ENCODE peak calls at places on chromosome 2, in four cellular contexts. R, J, Y and G are unnamed samples.
A peak's percentile ranks its signal among the peaks of the same experiment; 100 is the strongest.

GRCh38 chr2:119417898-119418297 is 13.8 kb upstream of the TMEM37 start:
- DNase-seq in R (no peak), J (no peak), Y (no peak), G (no peak)

GRCh38 chr2:30683240-30683956 is 123.8 kb downstream of the CAPN13 start:
- DNase-seq in R (no peak), J (no peak), Y (no peak), G (no peak)

GRCh38 chr2:6083131-6083530 is 390.9 kb downstream of the SOX11 start:
- DNase-seq in R (no peak), J (no peak), Y (no peak), G (no peak)

GRCh38 chr2:61961231-61961901 is 55.9 kb downstream of the COMMD1 start:
- DNase-seq in R (no peak), J (no peak), Y (no peak), G (no peak)

GRCh38 chr2:237603718-237604362 is 13.3 kb upstream of the RAB17 start:
- DNase-seq in R (peak; percentile 47), J (peak; percentile 96), Y (no peak), G (no peak)

GRCh38 chr2:64932327-64933216 is 56.6 kb upstream of the SLC1A4 start:
- DNase-seq in R (no peak), J (no peak), Y (no peak), G (no peak)

GRCh38 chr2:1781291-1782080 is 37.2 kb upstream of the PXDN start:
- DNase-seq in R (no peak), J (no peak), Y (no peak), G (no peak)

GRCh38 chr2:43133708-43134570 is 92.5 kb downstream of the ZFP36L2 start:
- DNase-seq in R (peak; percentile 83), J (no peak), Y (no peak), G (no peak)

GRCh38 chr2:54336977-54337255 is 80.9 kb upstream of the TSPYL6 start:
- DNase-seq in R (no peak), J (no peak), Y (no peak), G (no peak)
- TF ChIP-seq POLR2AphosphoS5 in R (no peak), J (no peak), Y (no peak), G (no peak)

GRCh38 chr2:134208825-134209224 is 45.0 kb upstream of the MGAT5 start:
- DNase-seq in R (no peak), J (no peak), Y (no peak), G (no peak)

GRCh38 chr2:134207589-134208209 is 46.2 kb upstream of the MGAT5 start:
- DNase-seq in R (peak; percentile 79), J (peak; percentile 69), Y (peak; percentile 47), G (peak; percentile 29)

GRCh38 chr2:134206573-134206972 is 47.3 kb upstream of the MGAT5 start:
- DNase-seq in R (no peak), J (peak; percentile 37), Y (no peak), G (no peak)

GRCh38 chr2:134205087-134205486 is 48.8 kb upstream of the MGAT5 start:
- DNase-seq in R (no peak), J (no peak), Y (no peak), G (no peak)

DNA sequence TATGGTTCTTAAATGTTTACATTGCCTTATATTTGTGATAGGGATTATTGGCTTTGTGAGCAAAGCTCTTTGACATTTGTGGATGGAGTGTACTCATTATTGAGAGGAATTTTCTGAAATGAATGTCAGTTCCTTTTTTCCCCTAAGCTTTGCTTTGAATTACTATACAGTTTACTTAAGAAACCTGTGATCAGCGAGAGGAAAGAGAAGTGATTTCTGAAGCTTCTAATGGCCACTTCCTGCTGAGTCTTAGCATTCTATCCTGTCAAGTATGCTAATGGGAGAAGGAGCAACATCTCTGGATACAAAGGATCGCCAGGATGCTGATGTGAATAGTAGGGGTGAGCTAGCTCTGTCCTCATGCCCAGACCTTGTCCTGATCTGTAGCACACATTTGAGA is 47.8 kb upstream of the MGAT5 start:
- DNase-seq in R (no peak), J (no peak), Y (no peak), G (no peak)
- H3K4me1 ChIP-seq in R (peaks cover 37% of the 10 kb centered on the region), J (peaks cover 5% of the 10 kb centered on the region), Y (peaks cover 20% of the 10 kb centered on the region), G (no peaks in the 10 kb centered on the region)

DNA sequence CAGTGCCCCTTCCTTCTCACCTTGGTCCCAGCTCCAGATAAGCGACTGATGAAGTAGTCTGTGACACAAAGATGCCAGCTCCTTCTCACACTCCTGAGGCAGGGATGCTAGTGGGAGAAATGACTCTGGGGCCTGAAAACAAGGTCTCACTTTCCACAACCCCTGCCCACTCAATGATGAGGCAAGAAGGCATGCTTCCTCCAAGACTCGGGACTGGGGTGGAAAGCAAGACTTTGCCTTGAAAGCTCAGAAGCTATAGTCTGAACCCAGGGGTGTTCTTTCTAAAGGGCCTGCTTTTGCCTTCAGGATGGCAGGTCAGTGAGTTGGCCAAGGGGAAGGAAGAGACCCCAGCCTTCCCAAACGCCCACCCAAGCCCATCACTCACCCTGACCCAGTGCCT is 1.4 kb downstream of the CCDC142 start:
- DNase-seq in R (no peak), J (no peak), Y (no peak), G (no peak)
- TF ChIP-seq POLR2AphosphoS5 in R (no peak), J (no peak), Y (no peak), G (no peak)

DNA sequence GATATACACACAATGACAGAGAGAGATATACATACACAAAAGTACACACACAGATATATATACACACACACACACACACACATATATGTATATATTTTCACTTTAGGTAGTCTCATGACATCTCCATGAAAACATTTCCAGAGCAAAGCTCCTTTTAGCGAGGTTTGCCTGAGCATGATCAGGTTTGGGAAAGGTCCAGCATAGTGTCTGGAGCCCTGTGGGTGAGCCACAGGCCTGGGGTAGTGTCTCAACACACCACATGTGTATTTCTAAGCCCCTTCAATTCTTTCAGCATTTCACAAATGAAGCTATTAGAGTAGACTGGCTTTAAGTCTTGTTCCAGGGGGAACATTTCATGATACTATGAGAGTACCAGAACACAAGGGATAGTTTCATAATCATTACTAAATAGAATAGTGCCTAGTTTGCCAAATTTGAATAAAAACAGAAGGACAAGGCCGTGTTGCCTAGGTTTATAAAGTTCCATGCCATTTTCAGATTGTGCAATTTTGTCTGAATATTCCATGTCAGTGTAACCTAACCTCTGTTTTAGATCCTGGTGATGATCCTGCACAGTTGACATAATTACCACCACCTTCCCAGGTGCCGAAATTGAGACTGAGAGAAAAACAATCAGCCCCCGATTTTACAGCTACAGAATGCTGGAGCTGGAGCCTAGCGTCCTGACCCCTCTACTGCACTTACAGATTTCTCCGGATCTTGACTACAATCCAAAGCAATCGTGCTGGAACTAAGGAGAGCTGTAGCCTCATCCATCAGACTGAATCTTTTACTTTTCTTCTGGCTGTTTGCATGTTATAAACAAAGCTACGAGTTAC is 332.7 kb downstream of the CYRIA start:
- DNase-seq in R (no peak), J (no peak), Y (no peak), G (no peak)
- H3K4me1 ChIP-seq in R (no peaks in the 10 kb centered on the region), J (no peaks in the 10 kb centered on the region), Y (peaks cover 9% of the 10 kb centered on the region), G (no peaks in the 10 kb centered on the region)

GRCh38 chr2:24883946-24884345 is 36.1 kb downstream of the ADCY3 start:
- DNase-seq in R (no peak), J (no peak), Y (no peak), G (no peak)

GRCh38 chr2:24886640-24887324 is 33.3 kb downstream of the ADCY3 start:
- DNase-seq in R (no peak), J (peak; percentile 85), Y (no peak), G (no peak)

GRCh38 chr2:24886114-24886501 is 33.9 kb downstream of the ADCY3 start:
- DNase-seq in R (no peak), J (peak; percentile 12), Y (no peak), G (no peak)

GRCh38 chr2:24887325-24887874 is 32.6 kb downstream of the ADCY3 start:
- DNase-seq in R (no peak), J (no peak), Y (no peak), G (no peak)

DNA sequence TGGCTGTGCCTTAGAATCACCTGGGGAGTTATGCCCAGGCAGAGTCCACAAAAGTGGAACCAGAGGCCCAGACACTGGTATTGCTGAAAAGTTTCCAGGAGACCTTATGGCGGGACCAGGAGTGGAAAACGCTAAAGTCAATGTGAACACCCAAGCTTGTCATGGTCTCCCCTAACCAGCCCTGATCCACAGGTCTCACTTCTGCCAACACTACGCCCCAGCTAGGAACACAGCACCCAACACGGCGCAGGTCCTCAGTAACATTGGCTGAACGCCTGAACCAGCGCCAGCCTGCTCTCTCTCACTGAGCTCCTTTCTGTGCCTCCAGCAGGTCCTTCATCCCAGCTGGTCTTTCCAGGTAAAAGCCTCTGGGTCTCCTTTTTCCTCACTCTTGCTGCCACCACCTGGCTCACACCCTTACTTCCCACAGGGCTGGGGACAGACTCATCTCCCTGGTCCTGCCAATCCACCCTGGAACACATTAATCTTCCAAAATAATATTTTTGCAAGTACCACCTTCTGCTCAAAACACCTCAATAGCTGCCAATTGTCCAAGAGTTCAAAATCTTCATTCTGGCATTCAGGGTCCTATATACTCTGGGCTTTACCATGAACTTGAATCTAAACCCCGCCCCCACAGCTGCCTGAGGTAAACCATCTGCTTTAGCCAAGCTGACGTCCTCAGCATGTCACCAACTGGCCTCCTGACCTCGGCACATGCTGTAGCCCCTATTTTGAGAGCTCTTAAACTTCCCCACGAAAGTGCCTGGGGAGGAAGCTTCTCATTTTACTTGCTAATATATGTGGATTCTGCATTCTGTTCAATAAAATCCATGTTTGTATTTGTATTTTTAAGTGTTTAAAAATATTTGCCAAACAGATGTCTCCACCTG is 34.6 kb downstream of the ADCY3 start:
- DNase-seq in R (no peak), J (no peak), Y (no peak), G (no peak)
- TF ChIP-seq POLR2AphosphoS5 in R (no peak), J (no peak), Y (no peak), G (no peak)